ENCODE peak calls at places on chromosome 7, in seven cellular contexts. Q is suprapubic skin; N is transverse colon; G is mammary epithelial cell; P is prostate gland; Z is CD8-positive, alpha-beta T cell; T is IMR-90. W is an unnamed sample.

GRCh38 chr7:128247640-128248194 is 6.6 kb downstream of the LEP start:
- DNase-seq in Q (no peak), G (peak; percentile 44), Z (no peak), P (no peak), T (peak; percentile 35), N (no peak), W (no peak)

GRCh38 chr7:20374391-20374790 is 43.7 kb downstream of the ITGB8 start:
- DNase-seq in G (no peak), Q (no peak), Z (no peak), P (no peak), N (no peak), T (no peak), W (no peak)

GRCh38 chr7:18874875-18875274 is 242.6 kb downstream of the TWIST1 start:
- DNase-seq in Z (no peak), N (no peak), G (no peak), P (no peak), T (no peak), Q (no peak), W (no peak)

GRCh38 chr7:26308551-26308950 is 16.9 kb downstream of the SNX10 start:
- DNase-seq in G (no peak), Z (no peak), N (no peak), P (no peak), T (no peak), Q (no peak), W (no peak)

GRCh38 chr7:18408461-18408860 is 87.1 kb upstream of the HDAC9 start:
- DNase-seq in Q (no peak), P (no peak), T (peak; percentile 90), G (peak; percentile 24), Z (no peak), N (no peak), W (no peak)

GRCh38 chr7:123795917-123796316 is 47.1 kb upstream of the WASL start:
- DNase-seq in G (no peak), T (no peak), P (no peak), N (no peak), Z (no peak), Q (no peak), W (no peak)

GRCh38 chr7:84274029-84274638 is 79.5 kb upstream of the SEMA3A start:
- DNase-seq in Q (no peak), Z (no peak), P (no peak), G (no peak), N (no peak), T (peak; percentile 10), W (no peak)

GRCh38 chr7:88040694-88041093 is 106.6 kb downstream of the ADAM22 start:
- DNase-seq in T (no peak), Z (no peak), G (peak; percentile 8), N (no peak), Q (no peak), P (no peak), W (no peak)

GRCh38 chr7:12423995-12424745 is 20.5 kb upstream of the VWDE start:
- DNase-seq in T (no peak), P (no peak), Z (no peak), G (no peak), Q (no peak), N (no peak), W (no peak)

GRCh38 chr7:144670251-144670650 is 165.6 kb downstream of the TPK1 start:
- DNase-seq in G (peak; percentile 33), T (no peak), N (no peak), Q (no peak), P (no peak), Z (no peak), W (no peak)

GRCh38 chr7:45962861-45963260 is 41.8 kb upstream of the IGFBP3 start:
- DNase-seq in Q (no peak), N (no peak), Z (no peak), P (no peak), T (no peak), G (no peak), W (no peak)

GRCh38 chr7:86965727-86966120 is 93.7 kb downstream of the ELAPOR2 start:
- DNase-seq in P (no peak), G (no peak), T (no peak), Z (no peak), N (no peak), Q (no peak), W (no peak)

GRCh38 chr7:152571031-152571430 is 104.9 kb downstream of the XRCC2 start:
- DNase-seq in G (no peak), T (no peak), N (no peak), P (no peak), Z (no peak), Q (peak; percentile 18), W (no peak)

GRCh38 chr7:105837765-105838241 is 38.6 kb downstream of the ATXN7L1 start:
- DNase-seq in T (no peak), Q (no peak), G (no peak), Z (no peak), P (no peak), N (peak; percentile 22), W (no peak)

GRCh38 chr7:90239625-90240228 is 5.2 kb upstream of the CFAP69 start:
- DNase-seq in Q (no peak), G (no peak), Z (no peak), N (no peak), T (no peak), P (no peak), W (no peak)

GRCh38 chr7:28055161-28055544 is 125.4 kb downstream of the JAZF1 start:
- DNase-seq in Q (no peak), P (no peak), Z (no peak), N (no peak), T (peak; percentile 37), G (no peak), W (no peak)

GRCh38 chr7:137081694-137082093 is 213.2 kb downstream of the CHRM2 start:
- DNase-seq in T (peak; percentile 98), P (no peak), G (peak; percentile 55), Z (no peak), Q (peak; percentile 69), N (peak; percentile 37), W (no peak)

GRCh38 chr7:76354981-76355730 is 3.6 kb downstream of the YWHAG start:
- DNase-seq in Q (no peak), T (no peak), Z (no peak), P (no peak), N (no peak), G (no peak), W (no peak)

GRCh38 chr7:9945882-9946281 is 1027.8 kb upstream of the PHF14 start:
- DNase-seq in Z (no peak), P (no peak), N (no peak), G (no peak), T (no peak), Q (no peak), W (no peak)

GRCh38 chr7:98209166-98209920 is 1.9 kb upstream of the BHLHA15 start:
- DNase-seq in Q (no peak), T (no peak), N (peak; percentile 3), P (no peak), G (no peak), Z (no peak), W (no peak)

GRCh38 chr7:50164552-50165220 is 71.6 kb upstream of the ZPBP start:
- DNase-seq in G (no peak), T (no peak), N (no peak), Q (no peak), P (no peak), Z (no peak), W (peak; percentile 13)

GRCh38 chr7:137953043-137953691 is 48.7 kb downstream of the CREB3L2 start:
- DNase-seq in N (no peak), G (no peak), Z (no peak), P (no peak), T (peak; percentile 98), Q (no peak), W (no peak)

GRCh38 chr7:112782498-112782897 is 7.7 kb downstream of the TMEM168 start:
- DNase-seq in Q (no peak), P (no peak), G (peak; percentile 79), N (no peak), T (no peak), Z (no peak), W (no peak)

GRCh38 chr7:106045592-106045991 is 66.5 kb downstream of the SYPL1 start:
- DNase-seq in T (peak; percentile 59), Z (no peak), Q (no peak), N (no peak), G (no peak), P (no peak), W (no peak)

GRCh38 chr7:4472739-4473138 is 209.4 kb upstream of the FOXK1 start:
- DNase-seq in G (no peak), Z (no peak), N (no peak), P (no peak), Q (no peak), T (no peak), W (no peak)

DNA sequence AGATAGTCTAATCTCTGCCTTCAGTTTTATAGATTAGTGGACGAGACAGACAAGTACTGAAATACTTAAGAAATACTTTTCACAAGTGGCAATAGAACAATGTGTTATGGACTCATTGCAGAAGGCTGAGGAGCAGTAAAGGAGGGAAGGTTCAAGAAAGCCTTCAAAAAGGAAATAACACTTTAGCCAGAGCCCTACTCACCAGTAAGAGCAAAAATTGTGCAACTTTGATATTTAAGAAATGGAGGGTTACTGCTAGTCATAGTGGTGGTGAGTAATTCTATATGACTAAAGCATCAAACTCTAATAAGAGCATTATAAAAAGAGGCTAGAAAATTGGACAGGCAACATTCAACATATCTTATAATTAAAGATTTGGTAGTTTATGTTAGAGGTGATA is 28.8 kb downstream of the PTPN12 start:
- DNase-seq in Q (no peak), P (no peak), T (peak; percentile 85), G (peak; percentile 70), Z (no peak), N (no peak), W (no peak)
- H3K9me3 ChIP-seq in Q (no peaks in the 10 kb centered on the region), P (no peaks in the 10 kb centered on the region), T (no peaks in the 10 kb centered on the region), G (no peaks in the 10 kb centered on the region), Z (no peaks in the 10 kb centered on the region), N (no peaks in the 10 kb centered on the region), W (no peaks in the 10 kb centered on the region)

GRCh38 chr7:149608168-149608567 is 110.6 kb upstream of the ZNF746 start:
- DNase-seq in T (no peak), G (no peak), Q (no peak), Z (no peak), N (no peak), P (no peak), W (no peak)
- H3K9me3 ChIP-seq in T (no peaks in the 10 kb centered on the region), G (no peaks in the 10 kb centered on the region), Q (no peaks in the 10 kb centered on the region), Z (no peaks in the 10 kb centered on the region), N (no peaks in the 10 kb centered on the region), P (no peaks in the 10 kb centered on the region), W (no peaks in the 10 kb centered on the region)

DNA sequence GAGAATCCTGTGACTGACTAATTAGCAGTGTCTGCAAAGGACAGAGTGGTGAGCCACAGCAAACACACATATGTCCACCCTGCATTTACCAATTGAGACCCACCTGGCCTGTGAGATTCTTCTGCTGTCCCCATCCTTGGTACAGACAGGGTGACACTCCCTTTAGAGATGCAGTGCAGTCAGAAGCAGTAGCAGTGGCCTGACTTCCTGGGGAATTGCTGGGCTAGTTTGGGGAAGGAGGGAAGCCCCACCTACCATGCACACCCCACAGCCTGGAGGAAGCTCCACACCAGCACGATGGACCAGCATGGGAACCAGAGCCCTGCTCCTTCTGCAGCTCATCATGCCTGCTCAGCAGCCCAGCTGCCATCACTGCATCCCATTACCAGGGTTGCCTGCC is 924.9 kb upstream of the ZNF722 start:
- DNase-seq in Z (no peak), P (no peak), G (no peak), N (no peak), T (no peak), Q (no peak), W (no peak)
- H3K9me3 ChIP-seq in Z (no peaks in the 10 kb centered on the region), P (no peaks in the 10 kb centered on the region), G (peaks cover 59% of the 10 kb centered on the region), N (peaks cover 7% of the 10 kb centered on the region), T (peaks cover 42% of the 10 kb centered on the region), Q (peaks cover 12% of the 10 kb centered on the region), W (no peaks in the 10 kb centered on the region)

DNA sequence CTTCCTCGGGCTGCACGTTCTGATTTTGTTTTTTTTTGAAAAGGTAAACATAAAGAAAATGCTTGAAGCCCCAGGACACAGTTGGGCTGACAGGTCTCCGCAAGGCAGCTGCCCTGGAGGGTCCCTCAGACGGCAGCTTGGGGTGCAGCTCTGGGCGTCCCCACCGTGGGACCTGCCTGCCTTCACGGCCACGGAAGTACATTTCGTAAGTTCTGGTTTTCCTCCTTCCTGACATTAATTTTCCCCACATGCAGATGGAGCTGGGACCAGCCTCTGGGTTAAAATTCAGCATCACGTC is 491.0 kb downstream of the DNAJB6 start:
- DNase-seq in T (no peak), Q (no peak), Z (no peak), P (no peak), N (no peak), G (no peak), W (no peak)
- H3K9me3 ChIP-seq in T (peaks cover 75% of the 10 kb centered on the region), Q (no peaks in the 10 kb centered on the region), Z (no peaks in the 10 kb centered on the region), P (no peaks in the 10 kb centered on the region), N (no peaks in the 10 kb centered on the region), G (peaks cover 31% of the 10 kb centered on the region), W (no peaks in the 10 kb centered on the region)